ENCODE peak calls at places on chromosomes 1 and 21, in four cellular contexts. One of them, this sample, is unnamed. For H3K4me1 and H3K36me3, the result is how much of the 10 kb centered on the place peaks cover.

GRCh38 chr21:15051652-15052554 is 12.9 kb downstream of the NRIP1 start:
- DNase-seq in hepatocyte: peak
- DNase-seq in tibial artery: no peak
- DNase-seq in left ventricle myocardium inferior: no peak
- DNase-seq in this sample: no peak

GRCh38 chr1:111131693-111132092 is 8.2 kb downstream of the DRAM2 start:
- DNase-seq in hepatocyte: no peak
- DNase-seq in tibial artery: no peak
- DNase-seq in left ventricle myocardium inferior: no peak
- DNase-seq in this sample: no peak

GRCh38 chr1:53371121-53371666 is 43.3 kb upstream of the LRP8 start:
- DNase-seq in hepatocyte: no peak
- DNase-seq in tibial artery: peak
- DNase-seq in left ventricle myocardium inferior: no peak
- DNase-seq in this sample: no peak

GRCh38 chr1:85033221-85033620 is 15.1 kb downstream of the MCOLN3 start:
- DNase-seq in hepatocyte: no peak
- DNase-seq in tibial artery: no peak
- DNase-seq in left ventricle myocardium inferior: no peak
- DNase-seq in this sample: no peak

GRCh38 chr1:64126581-64126980 is 76.8 kb upstream of the UBE2U start:
- DNase-seq in hepatocyte: no peak
- DNase-seq in tibial artery: no peak
- DNase-seq in left ventricle myocardium inferior: no peak
- DNase-seq in this sample: no peak

GRCh38 chr1:222370911-222371717 is 176.8 kb downstream of the HHIPL2 start:
- DNase-seq in hepatocyte: no peak
- DNase-seq in tibial artery: no peak
- DNase-seq in left ventricle myocardium inferior: no peak
- DNase-seq in this sample: no peak

GRCh38 chr1:87024936-87025537 is 110.6 kb downstream of the HS2ST1 start:
- DNase-seq in hepatocyte: peak
- DNase-seq in tibial artery: no peak
- DNase-seq in left ventricle myocardium inferior: no peak
- DNase-seq in this sample: peak

GRCh38 chr21:41668686-41669532 is 97.9 kb downstream of the RIPK4 start:
- DNase-seq in hepatocyte: no peak
- DNase-seq in tibial artery: no peak
- DNase-seq in left ventricle myocardium inferior: no peak
- DNase-seq in this sample: no peak

GRCh38 chr1:247906504-247907047 is 11.2 kb downstream of the OR2W3 start:
- DNase-seq in hepatocyte: no peak
- DNase-seq in tibial artery: no peak
- DNase-seq in left ventricle myocardium inferior: no peak
- DNase-seq in this sample: no peak

DNA sequence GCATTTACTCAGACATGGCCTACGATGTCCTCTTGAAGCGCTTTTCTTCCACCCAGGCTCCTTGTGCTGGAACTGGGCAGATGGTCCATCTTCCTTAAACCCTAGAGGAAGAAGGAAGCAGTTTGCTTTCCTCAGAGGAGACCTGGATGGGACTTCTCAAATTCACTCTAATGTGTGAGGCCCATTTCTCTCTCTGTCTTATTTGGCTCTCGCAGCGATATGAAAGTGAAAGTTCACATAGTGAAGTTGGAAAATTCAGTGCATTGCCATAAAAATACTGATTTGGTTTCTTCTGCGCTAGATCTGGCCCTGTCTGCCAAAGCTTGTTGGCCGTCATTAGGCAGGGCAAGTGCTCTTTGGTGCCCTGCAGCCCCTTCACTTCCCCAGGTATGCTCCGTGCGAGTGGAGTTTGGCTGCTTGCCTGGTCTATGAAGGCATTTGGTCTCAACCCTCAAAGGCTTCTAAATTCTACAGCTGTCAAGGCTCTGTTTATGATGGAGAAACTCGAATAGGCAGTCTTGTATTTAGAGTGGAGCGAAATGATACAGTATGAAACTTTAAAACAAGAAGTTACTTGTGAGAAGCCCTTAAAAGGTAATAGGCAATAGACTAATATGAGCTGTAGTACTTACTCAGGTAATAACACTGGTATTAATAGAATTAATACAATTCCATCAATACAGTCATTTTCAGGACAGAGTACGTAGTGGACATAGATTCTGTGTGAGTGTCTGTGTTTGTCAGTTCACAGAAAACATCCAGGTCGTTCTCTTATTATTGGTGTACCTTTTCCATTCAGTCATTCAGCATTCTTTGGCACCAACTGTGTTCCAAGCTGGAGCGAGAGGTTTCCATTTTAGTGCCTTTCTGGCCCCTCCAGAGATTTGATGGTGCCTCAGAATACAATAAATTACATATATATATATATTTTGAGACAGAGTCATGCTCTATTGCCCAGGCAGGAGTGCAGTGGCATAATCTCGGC is 20.5 kb downstream of the SZRD1 start:
- DNase-seq in hepatocyte: no peak
- DNase-seq in tibial artery: no peak
- DNase-seq in left ventricle myocardium inferior: no peak
- DNase-seq in this sample: no peak
- H3K4me1 ChIP-seq in hepatocyte: under half
- H3K4me1 ChIP-seq in tibial artery: under half
- H3K4me1 ChIP-seq in left ventricle myocardium inferior: half or more
- H3K4me1 ChIP-seq in this sample: under half

GRCh38 chr1:154418062-154418897 is 13.1 kb downstream of the IL6R start:
- DNase-seq in hepatocyte: peak
- DNase-seq in tibial artery: peak
- DNase-seq in left ventricle myocardium inferior: no peak
- DNase-seq in this sample: peak
- H3K4me3 ChIP-seq in hepatocyte: no peak
- H3K4me3 ChIP-seq in tibial artery: no peak
- H3K4me3 ChIP-seq in left ventricle myocardium inferior: no peak
- H3K4me3 ChIP-seq in this sample: no peak

DNA sequence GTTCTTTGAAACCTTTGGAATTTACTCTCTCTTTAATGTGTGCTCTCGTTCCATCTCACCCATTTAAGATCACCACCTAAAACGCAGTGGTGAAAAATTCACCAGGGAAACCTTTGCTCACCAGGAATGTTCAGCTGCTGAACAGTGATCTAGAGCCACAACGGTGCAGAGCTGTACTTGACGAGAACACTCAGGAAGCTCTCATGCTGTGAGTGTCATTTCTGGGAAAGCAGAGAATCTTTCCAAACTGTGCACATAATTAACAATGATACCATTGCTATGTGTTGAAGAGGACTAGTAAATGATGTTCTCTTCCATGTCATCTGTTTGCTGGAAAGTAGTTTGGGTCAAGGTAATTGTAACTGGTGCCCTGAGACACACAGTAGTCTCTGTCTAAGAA is 117.1 kb downstream of the ZZZ3 start:
- DNase-seq in hepatocyte: no peak
- DNase-seq in tibial artery: no peak
- DNase-seq in left ventricle myocardium inferior: no peak
- DNase-seq in this sample: no peak
- H3K36me3 ChIP-seq in hepatocyte: under half
- H3K36me3 ChIP-seq in tibial artery: half or more
- H3K36me3 ChIP-seq in left ventricle myocardium inferior: half or more
- H3K36me3 ChIP-seq in this sample: under half

GRCh38 chr21:44876849-44877575 is 3.5 kb upstream of the PTTG1IP start:
- DNase-seq in hepatocyte: no peak
- DNase-seq in tibial artery: no peak
- DNase-seq in left ventricle myocardium inferior: no peak
- DNase-seq in this sample: no peak

GRCh38 chr21:44875341-44875740 is 1.9 kb upstream of the PTTG1IP start:
- DNase-seq in hepatocyte: no peak
- DNase-seq in tibial artery: no peak
- DNase-seq in left ventricle myocardium inferior: no peak
- DNase-seq in this sample: no peak

GRCh38 chr21:44881586-44881939 is 8.1 kb upstream of the PTTG1IP start:
- DNase-seq in hepatocyte: no peak
- DNase-seq in tibial artery: no peak
- DNase-seq in left ventricle myocardium inferior: no peak
- DNase-seq in this sample: no peak

GRCh38 chr21:44880762-44881585 is 7.5 kb upstream of the PTTG1IP start:
- DNase-seq in hepatocyte: no peak
- DNase-seq in tibial artery: no peak
- DNase-seq in left ventricle myocardium inferior: no peak
- DNase-seq in this sample: no peak

GRCh38 chr21:44878053-44878982 is 4.8 kb upstream of the PTTG1IP start:
- DNase-seq in hepatocyte: peak
- DNase-seq in tibial artery: no peak
- DNase-seq in left ventricle myocardium inferior: peak
- DNase-seq in this sample: peak
- H3K4me1 ChIP-seq in hepatocyte: under half
- H3K4me1 ChIP-seq in tibial artery: under half
- H3K4me1 ChIP-seq in left ventricle myocardium inferior: under half
- H3K4me1 ChIP-seq in this sample: under half

GRCh38 chr1:31934251-31934650 is 3.9 kb downstream of the PTP4A2 start:
- DNase-seq in hepatocyte: no peak
- DNase-seq in tibial artery: no peak
- DNase-seq in left ventricle myocardium inferior: no peak
- DNase-seq in this sample: no peak
- H3K4me3 ChIP-seq in hepatocyte: no peak
- H3K4me3 ChIP-seq in tibial artery: no peak
- H3K4me3 ChIP-seq in left ventricle myocardium inferior: no peak
- H3K4me3 ChIP-seq in this sample: no peak

DNA sequence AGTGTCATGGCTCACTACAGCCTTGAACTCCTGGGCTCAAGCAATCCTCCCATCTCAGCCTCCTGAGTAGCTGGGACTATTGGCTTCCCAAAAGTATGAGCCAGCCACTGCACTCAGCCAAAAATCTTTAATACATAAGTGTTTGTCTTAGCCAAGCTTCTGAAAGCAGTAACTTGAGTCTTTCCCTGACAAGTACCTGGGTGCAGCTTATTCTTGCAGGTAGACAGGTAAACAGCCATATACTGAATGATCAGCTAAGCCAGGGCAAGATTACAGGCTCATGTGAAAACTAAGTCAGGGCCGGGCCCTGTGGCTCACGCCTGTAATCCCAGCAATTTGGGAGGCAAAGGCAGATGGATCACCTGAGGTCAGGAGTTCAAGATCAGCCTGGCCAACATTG is 7.8 kb downstream of the MEAF6 start:
- DNase-seq in hepatocyte: no peak
- DNase-seq in tibial artery: no peak
- DNase-seq in left ventricle myocardium inferior: no peak
- DNase-seq in this sample: no peak
- H3K36me3 ChIP-seq in hepatocyte: under half
- H3K36me3 ChIP-seq in tibial artery: under half
- H3K36me3 ChIP-seq in left ventricle myocardium inferior: half or more
- H3K36me3 ChIP-seq in this sample: under half

GRCh38 chr1:212955098-212955497 is 4.8 kb downstream of the VASH2 start:
- DNase-seq in hepatocyte: no peak
- DNase-seq in tibial artery: no peak
- DNase-seq in left ventricle myocardium inferior: no peak
- DNase-seq in this sample: no peak
- H3K4me1 ChIP-seq in hepatocyte: under half
- H3K4me1 ChIP-seq in tibial artery: under half
- H3K4me1 ChIP-seq in left ventricle myocardium inferior: under half
- H3K4me1 ChIP-seq in this sample: under half

GRCh38 chr1:15624315-15624714 is 7.1 kb downstream of the DDI2 start:
- DNase-seq in hepatocyte: no peak
- DNase-seq in tibial artery: no peak
- DNase-seq in left ventricle myocardium inferior: no peak
- DNase-seq in this sample: no peak

GRCh38 chr1:15628003-15628402 is 10.7 kb downstream of the DDI2 start:
- DNase-seq in hepatocyte: no peak
- DNase-seq in tibial artery: no peak
- DNase-seq in left ventricle myocardium inferior: no peak
- DNase-seq in this sample: no peak

GRCh38 chr1:15625224-15625917 is 8.1 kb downstream of the DDI2 start:
- DNase-seq in hepatocyte: no peak
- DNase-seq in tibial artery: no peak
- DNase-seq in left ventricle myocardium inferior: no peak
- DNase-seq in this sample: no peak

GRCh38 chr1:15627343-15627988 is 10.2 kb downstream of the DDI2 start:
- DNase-seq in hepatocyte: no peak
- DNase-seq in tibial artery: no peak
- DNase-seq in left ventricle myocardium inferior: no peak
- DNase-seq in this sample: no peak

GRCh38 chr1:15626269-15626668 is 9.0 kb downstream of the DDI2 start:
- DNase-seq in hepatocyte: no peak
- DNase-seq in tibial artery: peak
- DNase-seq in left ventricle myocardium inferior: no peak
- DNase-seq in this sample: no peak
- H3K4me3 ChIP-seq in hepatocyte: no peak
- H3K4me3 ChIP-seq in tibial artery: no peak
- H3K4me3 ChIP-seq in left ventricle myocardium inferior: no peak
- H3K4me3 ChIP-seq in this sample: no peak

GRCh38 chr1:150968491-150968890 is 6.1 kb downstream of the CERS2 start:
- DNase-seq in hepatocyte: no peak
- DNase-seq in tibial artery: no peak
- DNase-seq in left ventricle myocardium inferior: no peak
- DNase-seq in this sample: no peak
- H3K36me3 ChIP-seq in hepatocyte: under half
- H3K36me3 ChIP-seq in tibial artery: half or more
- H3K36me3 ChIP-seq in left ventricle myocardium inferior: half or more
- H3K36me3 ChIP-seq in this sample: under half